ENCODE peak calls at places on chromosomes 3 and 15, in five cellular contexts. Q, G, H, W and C are unnamed samples.

GRCh38 chr3:24067483-24067882 is 122.4 kb downstream of the NR1D2 start:
- DNase-seq in G (no peak), Q (no peak), W (no peak), H (no peak), C (no peak)

GRCh38 chr15:78065973-78066946 is 11.3 kb downstream of the TBC1D2B start:
- DNase-seq in G (peak), H (no peak), W (peak), Q (no peak), C (peak)

GRCh38 chr3:112623717-112624116 is 17.2 kb downstream of the CCDC80 start:
- DNase-seq in W (no peak), G (no peak), Q (no peak), H (no peak), C (no peak)

GRCh38 chr3:123449092-123449985 is 449 bp upstream of the ADCY5 start:
- DNase-seq in Q (no peak), H (no peak), W (no peak), G (peak), C (peak)

GRCh38 chr3:134364061-134364935 is 9.9 kb downstream of the AMOTL2 start:
- DNase-seq in G (peak), W (peak), Q (peak), H (peak), C (no peak)

GRCh38 chr15:92801412-92801773 is 98.7 kb upstream of the CHD2 start:
- DNase-seq in H (peak), W (no peak), G (no peak), Q (no peak), C (no peak)

GRCh38 chr3:124409650-124410275 is 320.5 kb upstream of the UMPS start:
- DNase-seq in Q (peak), H (no peak), G (no peak), W (no peak), C (no peak)

GRCh38 chr3:43161684-43162512 is 56.0 kb upstream of the POMGNT2 start:
- DNase-seq in Q (peak), H (no peak), G (no peak), W (no peak), C (no peak)

GRCh38 chr15:80533934-80534333 is 129.8 kb downstream of the ARNT2 start:
- DNase-seq in G (no peak), H (no peak), Q (no peak), W (no peak), C (no peak)

GRCh38 chr3:176741648-176742047 is 455.6 kb downstream of the TBL1XR1 start:
- DNase-seq in H (no peak), W (peak), G (no peak), Q (no peak), C (no peak)

GRCh38 chr15:66252411-66253295 is 897 bp downstream of the MEGF11 start:
- DNase-seq in Q (peak), G (peak), W (peak), H (no peak), C (peak)

GRCh38 chr3:126952983-126953660 is 29.8 kb upstream of the PLXNA1 start:
- DNase-seq in W (peak), H (no peak), G (no peak), Q (no peak), C (no peak)

GRCh38 chr15:48451241-48451640 is 120.0 kb downstream of the DUT start:
- DNase-seq in Q (no peak), G (no peak), W (no peak), H (no peak), C (no peak)

GRCh38 chr15:68307131-68307928 is 29.8 kb downstream of the FEM1B start:
- DNase-seq in W (no peak), Q (no peak), H (no peak), G (no peak), C (no peak)

GRCh38 chr3:161117646-161118045 is 12.5 kb upstream of the B3GALNT1 start:
- DNase-seq in Q (no peak), H (no peak), W (no peak), G (no peak), C (no peak)

GRCh38 chr15:94306700-94307650 is 75.6 kb downstream of the MCTP2 start:
- DNase-seq in Q (no peak), W (no peak), G (peak), H (no peak), C (peak)

GRCh38 chr3:52800079-52800478 is 5.5 kb downstream of the ITIH3 start:
- DNase-seq in H (no peak), G (no peak), W (no peak), Q (no peak), C (no peak)

GRCh38 chr3:63353383-63353782 is 75.3 kb downstream of the SYNPR start:
- DNase-seq in W (no peak), Q (no peak), H (no peak), G (no peak), C (no peak)

GRCh38 chr15:63028442-63029110 is 14.0 kb upstream of the TPM1 start:
- DNase-seq in W (no peak), Q (no peak), G (no peak), H (no peak), C (no peak)

GRCh38 chr3:94643400-94643799 is 580.5 kb downstream of the NSUN3 start:
- DNase-seq in G (no peak), W (no peak), Q (no peak), H (no peak), C (no peak)